ENCODE peak calls at places on chromosome 11, in seven cellular contexts. Q is aorta; W is CD4-positive, CD25-positive, alpha-beta regulatory T cell; K is lung; T is kidney; Y is lower lobe of right lung; N is BE2C. U is an unnamed sample. For H3K36me3, the result is how much of the 10 kb centered on the place peaks cover.

GRCh38 chr11:113989916-113990315 is 15.0 kb downstream of the HTR3A start:
- DNase-seq in Q (no peak), W (no peak), K (no peak), T (no peak), Y (no peak), N (no peak), U (no peak)

GRCh38 chr11:76135491-76135890 is 70.8 kb downstream of the WNT11 start:
- DNase-seq in Q (no peak), W (no peak), K (no peak), T (no peak), Y (no peak), N (no peak), U (no peak)

GRCh38 chr11:130475426-130476053 is 27.1 kb downstream of the ADAMTS15 start:
- DNase-seq in Q (no peak), W (no peak), K (no peak), T (no peak), Y (no peak), N (no peak), U (no peak)

GRCh38 chr11:124762077-124762623 is at the start of gene ESAM:
- DNase-seq in Q (peak), W (peak), K (peak), T (peak), Y (peak), N (no peak), U (no peak)

GRCh38 chr11:69353696-69354544 is 60.0 kb downstream of the MYEOV start:
- DNase-seq in Q (no peak), W (no peak), K (peak), T (no peak), Y (peak), N (no peak), U (no peak)

GRCh38 chr11:112195906-112196305 is 20.6 kb downstream of the BCO2 start:
- DNase-seq in Q (no peak), W (no peak), K (no peak), T (no peak), Y (no peak), N (no peak), U (no peak)

GRCh38 chr11:131254254-131254653 is 116.2 kb upstream of the NTM start:
- DNase-seq in Q (no peak), W (no peak), K (no peak), T (no peak), Y (no peak), N (no peak), U (no peak)

GRCh38 chr11:125950696-125951645 is 5.1 kb downstream of the VSIG10L2 start:
- DNase-seq in Q (no peak), W (no peak), K (no peak), T (no peak), Y (no peak), N (peak), U (peak)

GRCh38 chr11:34364102-34364501 is 6.3 kb upstream of the ABTB2 start:
- DNase-seq in Q (no peak), W (no peak), K (no peak), T (no peak), Y (no peak), N (no peak), U (no peak)

GRCh38 chr11:10490398-10491232 is 35.6 kb downstream of the AMPD3 start:
- DNase-seq in Q (peak), W (no peak), K (peak), T (peak), Y (peak), N (no peak), U (peak)

GRCh38 chr11:74471037-74471436 is 3.7 kb upstream of the KCNE3 start:
- DNase-seq in Q (peak), W (no peak), K (no peak), T (no peak), Y (no peak), N (no peak), U (no peak)

GRCh38 chr11:86500500-86501170 is 125.9 kb downstream of the CCDC81 start:
- DNase-seq in Q (no peak), W (no peak), K (no peak), T (no peak), Y (no peak), N (no peak), U (no peak)

GRCh38 chr11:33616552-33616951 is 84.1 kb downstream of the C11orf91 start:
- DNase-seq in Q (no peak), W (no peak), K (no peak), T (no peak), Y (no peak), N (no peak), U (no peak)

GRCh38 chr11:115630109-115630700 is 126.0 kb upstream of the CADM1 start:
- DNase-seq in Q (no peak), W (no peak), K (no peak), T (no peak), Y (no peak), N (no peak), U (no peak)

GRCh38 chr11:19615503-19615902 is 97.1 kb upstream of the NAV2 start:
- DNase-seq in Q (no peak), W (no peak), K (no peak), T (no peak), Y (no peak), N (no peak), U (no peak)

GRCh38 chr11:83072689-83073242 is 1.1 kb upstream of the RAB30 start:
- DNase-seq in Q (no peak), W (no peak), K (no peak), T (no peak), Y (no peak), N (no peak), U (peak)

GRCh38 chr11:70608568-70609314 is 210.4 kb downstream of the CTTN start:
- DNase-seq in Q (no peak), W (no peak), K (no peak), T (peak), Y (peak), N (no peak), U (no peak)

GRCh38 chr11:14258177-14258935 is 100.6 kb downstream of the RRAS2 start:
- DNase-seq in Q (no peak), W (no peak), K (no peak), T (no peak), Y (no peak), N (no peak), U (no peak)

GRCh38 chr11:63884191-63884590 is 32.8 kb downstream of the RCOR2 start:
- DNase-seq in Q (no peak), W (no peak), K (no peak), T (no peak), Y (no peak), N (no peak), U (no peak)

GRCh38 chr11:64854534-64855502 is 10.4 kb upstream of the CDC42BPG start:
- DNase-seq in Q (peak), W (no peak), K (peak), T (peak), Y (peak), N (peak), U (no peak)

GRCh38 chr11:126189109-126189929 is 22.1 kb downstream of the RPUSD4 start:
- DNase-seq in Q (no peak), W (no peak), K (no peak), T (no peak), Y (no peak), N (no peak), U (no peak)

GRCh38 chr11:75635009-75635909 is 33.6 kb downstream of the MAP6 start:
- DNase-seq in Q (no peak), W (no peak), K (no peak), T (peak), Y (no peak), N (no peak), U (peak)

GRCh38 chr11:69649576-69649900 is 8.6 kb downstream of the CCND1 start:
- DNase-seq in Q (peak), W (no peak), K (no peak), T (peak), Y (no peak), N (no peak), U (no peak)

GRCh38 chr11:50170115-50170514 is 137.4 kb downstream of the OR4C45 start:
- DNase-seq in Q (no peak), W (no peak), K (no peak), T (no peak), Y (no peak), N (no peak), U (no peak)

GRCh38 chr11:61890536-61891330 is 612 bp downstream of the FADS3 start:
- DNase-seq in Q (peak), W (peak), K (peak), T (peak), Y (peak), N (peak), U (peak)

GRCh38 chr11:126549273-126549585 is 193.7 kb downstream of the ST3GAL4 start:
- DNase-seq in Q (no peak), W (no peak), K (no peak), T (no peak), Y (no peak), N (no peak), U (no peak)

GRCh38 chr11:77084581-77085191 is 17.9 kb downstream of the CAPN5 start:
- DNase-seq in Q (peak), W (no peak), K (no peak), T (peak), Y (peak), N (peak), U (peak)

GRCh38 chr11:61688368-61689163 is 8.4 kb downstream of the DAGLA start:
- DNase-seq in Q (peak), W (no peak), K (peak), T (peak), Y (peak), N (no peak), U (peak)

GRCh38 chr11:31246451-31247165 is 122.9 kb downstream of the DCDC1 start:
- DNase-seq in Q (no peak), W (no peak), K (no peak), T (no peak), Y (no peak), N (no peak), U (no peak)

GRCh38 chr11:76787911-76788596 is 4.9 kb downstream of the TSKU start:
- DNase-seq in Q (peak), W (no peak), K (no peak), T (no peak), Y (no peak), N (peak), U (peak)

GRCh38 chr11:94803491-94803890 is 35.3 kb downstream of the AMOTL1 start:
- DNase-seq in Q (no peak), W (no peak), K (no peak), T (no peak), Y (no peak), N (no peak), U (no peak)

GRCh38 chr11:134041791-134042696 is 26.8 kb upstream of the JAM3 start:
- DNase-seq in Q (no peak), W (no peak), K (no peak), T (peak), Y (no peak), N (no peak), U (no peak)

GRCh38 chr11:108035690-108036089 is 27.0 kb downstream of the CUL5 start:
- DNase-seq in Q (no peak), W (no peak), K (no peak), T (no peak), Y (no peak), N (no peak), U (no peak)

GRCh38 chr11:84261707-84262106 is 975.5 kb upstream of the CCDC90B start:
- DNase-seq in Q (no peak), W (no peak), K (no peak), T (no peak), Y (no peak), N (peak), U (peak)

GRCh38 chr11:110951041-110951440 is 238.8 kb upstream of the ARHGAP20 start:
- DNase-seq in Q (no peak), W (no peak), K (no peak), T (no peak), Y (no peak), N (no peak), U (no peak)

GRCh38 chr11:77141034-77141433 is 13.0 kb downstream of the MYO7A start:
- DNase-seq in Q (no peak), W (no peak), K (no peak), T (no peak), Y (no peak), N (no peak), U (no peak)

GRCh38 chr11:102111011-102111786 is 952 bp downstream of the YAP1 start:
- DNase-seq in Q (peak), W (no peak), K (peak), T (peak), Y (peak), N (peak), U (peak)

GRCh38 chr11:95788921-95789505 is 569 bp downstream of the FAM76B start:
- DNase-seq in Q (no peak), W (no peak), K (peak), T (no peak), Y (no peak), N (peak), U (peak)

GRCh38 chr11:29318134-29318845 is 698.5 kb downstream of the KCNA4 start:
- DNase-seq in Q (no peak), W (no peak), K (no peak), T (no peak), Y (no peak), N (no peak), U (no peak)

GRCh38 chr11:73759520-73760065 is 1.3 kb downstream of the RAB6A start:
- DNase-seq in Q (no peak), W (no peak), K (no peak), T (no peak), Y (no peak), N (no peak), U (no peak)

GRCh38 chr11:46658259-46658658 is 40.9 kb downstream of the ATG13 start:
- DNase-seq in Q (no peak), W (no peak), K (no peak), T (no peak), Y (no peak), N (no peak), U (peak)
- H3K36me3 ChIP-seq in Q (under half), W (half or more), K (under half), T (under half), Y (half or more), N (under half), U (under half)

GRCh38 chr11:72235351-72236057 is 8.5 kb downstream of the PHOX2A start:
- DNase-seq in Q (no peak), W (no peak), K (no peak), T (peak), Y (no peak), N (peak), U (peak)

GRCh38 chr11:72236083-72236697 is 7.8 kb downstream of the PHOX2A start:
- DNase-seq in Q (no peak), W (no peak), K (no peak), T (no peak), Y (no peak), N (no peak), U (peak)

GRCh38 chr11:72238040-72238450 is 5.9 kb downstream of the PHOX2A start:
- DNase-seq in Q (peak), W (peak), K (peak), T (no peak), Y (peak), N (peak), U (peak)

GRCh38 chr11:72237112-72237931 is 6.7 kb downstream of the PHOX2A start:
- DNase-seq in Q (peak), W (no peak), K (no peak), T (no peak), Y (no peak), N (peak), U (peak)

DNA sequence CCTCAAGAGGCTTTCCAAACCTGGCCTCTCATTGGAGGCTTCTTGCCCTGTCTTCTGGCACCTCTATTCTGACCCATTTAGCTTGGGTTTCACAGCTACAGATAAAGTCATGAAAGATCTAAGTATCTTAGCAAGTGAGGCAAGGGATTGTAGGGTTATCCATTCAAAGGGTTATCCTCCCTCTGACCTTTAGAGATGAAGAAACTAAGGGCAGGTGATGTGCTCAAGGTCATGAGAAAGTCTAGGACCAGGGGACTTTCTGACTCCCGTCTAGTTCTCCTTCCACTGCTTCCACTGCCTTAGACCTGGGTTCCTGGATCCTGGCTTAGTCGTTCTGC is 7.2 kb downstream of the PHOX2A start:
- DNase-seq in Q (no peak), W (no peak), K (no peak), T (no peak), Y (no peak), N (no peak), U (no peak)
- H3K36me3 ChIP-seq in Q (under half), W (under half), K (half or more), T (under half), Y (half or more), N (half or more), U (under half)

GRCh38 chr11:117411736-117412135 is 84.1 kb downstream of the CEP164 start:
- DNase-seq in Q (peak), W (no peak), K (no peak), T (no peak), Y (no peak), N (no peak), U (no peak)
- H3K36me3 ChIP-seq in Q (under half), W (under half), K (under half), T (under half), Y (under half), N (under half), U (under half)

GRCh38 chr11:118001494-118001971 is 15.3 kb downstream of the IL10RA start:
- DNase-seq in Q (no peak), W (peak), K (no peak), T (no peak), Y (no peak), N (no peak), U (no peak)
- H3K36me3 ChIP-seq in Q (under half), W (under half), K (under half), T (under half), Y (under half), N (under half), U (under half)

GRCh38 chr11:118789501-118790356 is 1.2 kb downstream of the DDX6 start:
- DNase-seq in Q (no peak), W (peak), K (no peak), T (no peak), Y (no peak), N (no peak), U (no peak)
- H3K36me3 ChIP-seq in Q (under half), W (under half), K (under half), T (under half), Y (under half), N (under half), U (under half)

DNA sequence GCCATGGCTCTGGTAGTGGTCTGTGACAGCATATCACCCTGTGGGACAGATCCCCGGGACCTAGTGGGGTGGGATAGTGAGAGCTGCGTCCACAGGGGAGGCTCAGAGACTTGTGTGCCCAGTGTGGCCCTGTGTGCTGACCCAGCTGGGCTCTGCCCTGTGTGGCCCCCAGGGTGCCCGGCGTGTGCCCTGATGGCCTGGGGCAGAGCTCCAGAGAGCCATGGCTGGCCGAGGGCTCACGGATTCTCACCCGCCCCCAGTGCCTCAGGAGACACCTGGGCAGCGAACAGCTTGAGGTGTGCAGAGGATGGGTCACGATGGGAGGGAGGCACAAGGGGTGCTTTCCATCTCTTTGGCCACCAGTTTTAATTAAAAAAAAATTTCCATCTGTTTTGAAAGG is 11.8 kb downstream of the LRP5 start:
- DNase-seq in Q (no peak), W (no peak), K (no peak), T (no peak), Y (no peak), N (no peak), U (no peak)
- H3K36me3 ChIP-seq in Q (under half), W (under half), K (under half), T (under half), Y (under half), N (under half), U (under half)

DNA sequence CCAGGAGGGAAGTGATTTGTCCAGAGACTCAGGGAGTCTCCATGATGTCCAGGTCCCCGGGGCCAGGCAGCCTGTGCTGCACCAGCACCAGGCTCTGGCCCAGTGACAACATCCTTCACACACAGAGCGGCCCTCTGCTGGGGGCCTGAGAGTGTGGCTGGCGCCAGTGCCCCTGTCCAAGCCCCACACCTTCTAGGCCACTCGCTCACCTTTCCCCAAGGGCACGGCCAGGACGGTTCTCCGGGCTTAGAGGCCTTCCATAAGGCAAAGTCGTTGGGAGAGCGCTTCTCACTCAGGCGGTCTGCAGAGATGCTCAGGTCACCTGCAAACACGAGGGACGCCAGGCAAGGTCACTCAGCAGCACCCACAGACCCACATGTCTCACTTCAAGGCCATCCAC is 27.9 kb upstream of the NAP1L4 start:
- DNase-seq in Q (no peak), W (no peak), K (no peak), T (peak), Y (no peak), N (no peak), U (no peak)
- H3K36me3 ChIP-seq in Q (under half), W (under half), K (half or more), T (under half), Y (half or more), N (under half), U (under half)

DNA sequence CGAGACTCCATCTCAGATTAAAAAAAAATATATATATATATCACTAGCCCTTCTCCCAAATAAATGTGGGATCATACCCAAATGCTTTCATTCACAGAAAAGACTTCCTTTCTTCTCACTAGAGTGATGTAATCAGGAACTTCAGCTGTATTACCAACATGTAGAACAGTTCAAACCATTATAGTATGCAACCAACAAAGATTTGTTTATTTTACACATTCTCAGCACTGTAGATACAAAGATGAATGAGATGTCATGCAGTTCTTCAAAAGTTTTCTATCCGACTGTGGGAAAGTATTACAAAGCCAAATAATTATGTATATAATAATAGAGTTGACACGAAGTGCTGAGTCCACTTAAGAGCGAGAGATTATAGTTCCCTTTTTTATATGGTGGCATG is 22.2 kb upstream of the ZNF143 start:
- DNase-seq in Q (no peak), W (no peak), K (no peak), T (no peak), Y (no peak), N (no peak), U (no peak)
- H3K36me3 ChIP-seq in Q (under half), W (half or more), K (under half), T (under half), Y (half or more), N (half or more), U (under half)

GRCh38 chr11:24373516-24373915 is 123.3 kb upstream of the LUZP2 start:
- DNase-seq in Q (no peak), W (no peak), K (no peak), T (no peak), Y (no peak), N (no peak), U (no peak)
- H3K36me3 ChIP-seq in Q (under half), W (under half), K (under half), T (under half), Y (under half), N (under half), U (under half)

U was measured in testis.